ENCODE peak calls at places on chromosome 5, in seven cellular contexts. C is choroid plexus epithelial cell; M is stimulated activated naive B cell treated with anti-CD40 and anti-IgM and Interleukin-4, amounts not matched to agents 10 μg/mL and 1 μg/mL and 100 μg/mL, for 72 hours; I is CD8-positive, alpha-beta T cell; H is GM23248; T is A549; N is neural crest cell. L is an unnamed sample.
A peak's percentile ranks its signal among the peaks of the same experiment; 100 is the strongest.

GRCh38 chr5:15234366-15234765 is 265.6 kb upstream of the FBXL7 start:
- DNase-seq in C (peak; percentile 88), M (no peak), I (no peak), H (no peak), T (no peak), N (no peak), L (no peak)

GRCh38 chr5:136190904-136191303 is 2.1 kb downstream of the SMIM32 start:
- DNase-seq in C (no peak), M (no peak), I (no peak), H (no peak), T (no peak), N (no peak), L (no peak)

GRCh38 chr5:146564036-146564762 is 48.2 kb upstream of the GPR151 start:
- DNase-seq in C (no peak), M (no peak), I (no peak), H (no peak), T (no peak), N (no peak), L (no peak)

GRCh38 chr5:143355710-143356109 is 47.8 kb downstream of the NR3C1 start:
- DNase-seq in C (peak; percentile 98), M (no peak), I (peak; percentile 46), H (peak; percentile 95), T (peak; percentile 93), N (no peak), L (no peak)

GRCh38 chr5:72628771-72629313 is 121.6 kb upstream of the ZNF366 start:
- DNase-seq in C (no peak), M (no peak), I (no peak), H (no peak), T (no peak), N (no peak), L (no peak)

GRCh38 chr5:81428866-81429265 is 34.9 kb upstream of the ACOT12 start:
- DNase-seq in C (peak; percentile 39), M (no peak), I (no peak), H (peak; percentile 50), T (peak; percentile 15), N (no peak), L (no peak)

GRCh38 chr5:5363045-5363444 is 59.4 kb upstream of the ICE1 start:
- DNase-seq in C (peak; percentile 56), M (no peak), I (no peak), H (no peak), T (no peak), N (no peak), L (no peak)

GRCh38 chr5:58924306-58924705 is 341.4 kb downstream of the RAB3C start:
- DNase-seq in C (no peak), M (no peak), I (no peak), H (peak; percentile 13), T (no peak), N (no peak), L (no peak)

GRCh38 chr5:151319334-151319733 is 15.8 kb upstream of the SLC36A3 start:
- DNase-seq in C (peak; percentile 60), M (no peak), I (no peak), H (peak; percentile 39), T (no peak), N (no peak), L (no peak)

GRCh38 chr5:102583663-102584062 is 84.9 kb upstream of the SLCO6A1 start:
- DNase-seq in C (peak; percentile 43), M (no peak), I (no peak), H (peak; percentile 42), T (peak; percentile 5), N (no peak), L (no peak)

GRCh38 chr5:13478831-13479465 is 465.5 kb downstream of the DNAH5 start:
- DNase-seq in C (peak; percentile 45), M (no peak), I (no peak), H (peak; percentile 69), T (peak; percentile 43), N (peak; percentile 36), L (no peak)

GRCh38 chr5:68239485-68239884 is 23.9 kb downstream of the PIK3R1 start:
- DNase-seq in C (peak; percentile 90), M (peak; percentile 72), I (peak; percentile 62), H (peak; percentile 91), T (no peak), N (no peak), L (peak; percentile 64)

GRCh38 chr5:146817973-146818372 is 60.6 kb downstream of the PPP2R2B start:
- DNase-seq in C (no peak), M (no peak), I (no peak), H (no peak), T (no peak), N (no peak), L (no peak)

GRCh38 chr5:151608522-151608921 is 17.4 kb upstream of the FAT2 start:
- DNase-seq in C (no peak), M (no peak), I (no peak), H (no peak), T (no peak), N (no peak), L (no peak)

GRCh38 chr5:172102913-172103629 is 85.0 kb downstream of the STK10 start:
- DNase-seq in C (peak; percentile 98), M (no peak), I (no peak), H (peak; percentile 99), T (peak; percentile 71), N (peak; percentile 10), L (no peak)

GRCh38 chr5:133482033-133482432 is 130.3 kb downstream of the FSTL4 start:
- DNase-seq in C (no peak), M (no peak), I (no peak), H (no peak), T (no peak), N (no peak), L (no peak)

GRCh38 chr5:50965621-50966362 is 299.4 kb downstream of the PARP8 start:
- DNase-seq in C (no peak), M (no peak), I (no peak), H (no peak), T (no peak), N (peak; percentile 5), L (no peak)

GRCh38 chr5:61586096-61587084 is 254.3 kb downstream of the ZSWIM6 start:
- DNase-seq in C (peak; percentile 23), M (no peak), I (no peak), H (no peak), T (no peak), N (no peak), L (no peak)

GRCh38 chr5:179357036-179357435 is 11.8 kb upstream of the ADAMTS2 start:
- DNase-seq in C (peak; percentile 40), M (no peak), I (no peak), H (no peak), T (no peak), N (no peak), L (no peak)

GRCh38 chr5:88536146-88536545 is 267.5 kb upstream of the TMEM161B start:
- DNase-seq in C (no peak), M (no peak), I (no peak), H (peak; percentile 20), T (no peak), N (no peak), L (no peak)

GRCh38 chr5:149238540-149238939 is 33.1 kb upstream of the AFAP1L1 start:
- DNase-seq in C (peak; percentile 55), M (no peak), I (no peak), H (no peak), T (no peak), N (no peak), L (no peak)

GRCh38 chr5:178839319-178839704 is 20.4 kb upstream of the ZNF354B start:
- DNase-seq in C (peak; percentile 35), M (peak; percentile 23), I (peak; percentile 20), H (peak; percentile 35), T (no peak), N (peak; percentile 58), L (no peak)

GRCh38 chr5:137737349-137738256 is 1.7 kb upstream of the KLHL3 start:
- DNase-seq in C (peak; percentile 54), M (no peak), I (no peak), H (peak; percentile 54), T (no peak), N (no peak), L (no peak)

GRCh38 chr5:173245319-173246134 is 10.5 kb upstream of the NKX2-5 start:
- DNase-seq in C (no peak), M (no peak), I (no peak), H (no peak), T (no peak), N (no peak), L (no peak)

GRCh38 chr5:179436321-179437122 is 91.3 kb upstream of the ADAMTS2 start:
- DNase-seq in C (no peak), M (no peak), I (no peak), H (no peak), T (no peak), N (no peak), L (no peak)

GRCh38 chr5:153402550-153402949 is 87.9 kb upstream of the GRIA1 start:
- DNase-seq in C (peak; percentile 18), M (no peak), I (no peak), H (peak; percentile 58), T (no peak), N (no peak), L (no peak)

GRCh38 chr5:113047234-113047633 is 70.6 kb downstream of the DCP2 start:
- DNase-seq in C (peak; percentile 51), M (no peak), I (no peak), H (peak; percentile 54), T (no peak), N (no peak), L (no peak)

GRCh38 chr5:112238473-112238872 is 180.6 kb downstream of the EPB41L4A start:
- DNase-seq in C (no peak), M (no peak), I (no peak), H (no peak), T (no peak), N (no peak), L (no peak)

GRCh38 chr5:178551059-178551458 is 39.1 kb downstream of the COL23A1 start:
- DNase-seq in C (peak; percentile 62), M (no peak), I (no peak), H (peak; percentile 57), T (peak; percentile 27), N (no peak), L (no peak)

GRCh38 chr5:143106175-143106574 is 297.3 kb downstream of the NR3C1 start:
- DNase-seq in C (peak; percentile 31), M (no peak), I (no peak), H (peak; percentile 64), T (peak; percentile 40), N (no peak), L (no peak)

GRCh38 chr5:3212869-3213268 is 382.8 kb upstream of the IRX1 start:
- DNase-seq in C (no peak), M (no peak), I (no peak), H (no peak), T (no peak), N (no peak), L (no peak)

GRCh38 chr5:173662896-173663809 is 46.7 kb upstream of the BOD1 start:
- DNase-seq in C (no peak), M (no peak), I (no peak), H (no peak), T (no peak), N (no peak), L (no peak)

GRCh38 chr5:37886207-37886905 is 46.5 kb upstream of the GDNF start:
- DNase-seq in C (peak; percentile 7), M (no peak), I (no peak), H (no peak), T (no peak), N (no peak), L (no peak)

L was measured in activated T-helper 2 cell treated with anti-CD3 and anti-CD28 coated beads, Interferon-gamma antibody, Interleukin-2, Interleukin-4, amounts not matched to agents 10 μg/mL and 5 μg/mL and 100 μg/mL, durations not matched to agents 14 hours and 24 hours and 36 hours.